ENCODE peak calls at places on chromosomes 4 and X, in seven cellular contexts. C, E, N, U, H, V and Q are unnamed samples.

GRCh38 chr4:62457356-62457755 is 1257.2 kb downstream of the ADGRL3 start:
- DNase-seq in H (no peak), E (no peak), C (no peak), N (no peak), U (no peak), V (no peak), Q (no peak)

GRCh38 chr4:121951570-121952110 is at the start of gene TRPC3:
- DNase-seq in U (peak; percentile 2), V (peak; percentile 37), E (peak; percentile 67), C (no peak), H (peak; percentile 32), N (no peak), Q (no peak)

GRCh38 chr4:189322426-189322825 is 618.2 kb upstream of the FRG1 start:
- DNase-seq in E (no peak), V (no peak), H (no peak), N (no peak), C (no peak), U (no peak), Q (no peak)

GRCh38 chrX:150569155-150569477 is 695 bp downstream of the MTM1 start:
- DNase-seq in U (no peak), E (no peak), C (no peak), N (no peak), H (no peak), V (peak; percentile 62), Q (no peak)

GRCh38 chr4:169311643-169312365 is 41.0 kb upstream of the SH3RF1 start:
- DNase-seq in V (no peak), U (no peak), N (peak; percentile 40), H (no peak), E (peak; percentile 71), C (no peak), Q (no peak)

GRCh38 chr4:165208741-165209388 is 1.5 kb downstream of the KLHL2 start:
- DNase-seq in U (no peak), N (no peak), V (peak; percentile 49), H (no peak), E (no peak), C (no peak), Q (no peak)

GRCh38 chr4:2357821-2358745 is 60.4 kb downstream of the ZFYVE28 start:
- DNase-seq in V (no peak), N (no peak), H (no peak), E (no peak), C (peak; percentile 83), U (no peak), Q (no peak)

GRCh38 chr4:16264798-16265197 is 38.5 kb upstream of the TAPT1 start:
- DNase-seq in H (no peak), U (no peak), N (no peak), C (no peak), E (peak; percentile 63), V (no peak), Q (no peak)

GRCh38 chr4:7196283-7196651 is 3.9 kb downstream of the SORCS2 start:
- DNase-seq in U (no peak), C (no peak), V (no peak), N (no peak), H (no peak), E (no peak), Q (no peak)

GRCh38 chrX:120749141-120749846 is 119.4 kb upstream of the C1GALT1C1 start:
- DNase-seq in N (no peak), E (peak; percentile 27), H (no peak), U (no peak), V (peak; percentile 22), C (no peak), Q (no peak)

GRCh38 chrX:49054073-49054762 is 4.6 kb upstream of the CCDC120 start:
- DNase-seq in E (no peak), N (no peak), U (no peak), C (no peak), H (no peak), V (no peak), Q (no peak)

GRCh38 chr4:10088135-10089010 is 28.2 kb downstream of the WDR1 start:
- DNase-seq in V (no peak), U (no peak), E (no peak), H (peak; percentile 0), N (no peak), C (no peak), Q (no peak)

GRCh38 chrX:69718102-69718501 is 102.2 kb downstream of the EDA start:
- DNase-seq in E (no peak), U (no peak), H (no peak), V (no peak), N (no peak), C (no peak), Q (no peak)

GRCh38 chr4:119542575-119542974 is 86.0 kb downstream of the PDE5A start:
- DNase-seq in H (no peak), C (no peak), U (no peak), V (no peak), N (no peak), E (no peak), Q (no peak)

GRCh38 chrX:48474127-48474526 is 1.9 kb upstream of the FTSJ1 start:
- DNase-seq in H (no peak), N (no peak), C (no peak), V (peak; percentile 49), U (no peak), E (no peak), Q (no peak)

GRCh38 chr4:183424109-183424751 is 20.2 kb upstream of the CDKN2AIP start:
- DNase-seq in E (no peak), N (no peak), H (no peak), V (no peak), C (peak; percentile 60), U (no peak), Q (no peak)

GRCh38 chr4:108804648-108805273 is 41.9 kb upstream of the ETNPPL start:
- DNase-seq in V (no peak), E (no peak), H (no peak), U (no peak), N (no peak), C (no peak), Q (no peak)

GRCh38 chrX:40644821-40645358 is 2.5 kb downstream of the CXorf38 start:
- DNase-seq in V (peak; percentile 66), N (peak; percentile 6), U (peak; percentile 25), C (no peak), H (peak; percentile 62), E (peak; percentile 57), Q (no peak)

GRCh38 chr4:73859614-73860088 is 6.6 kb downstream of the PF4V1 start:
- DNase-seq in H (no peak), V (no peak), U (no peak), C (no peak), E (peak; percentile 45), N (no peak), Q (no peak)

GRCh38 chr4:30370105-30370504 is 350.1 kb upstream of the PCDH7 start:
- DNase-seq in E (no peak), U (no peak), H (no peak), C (no peak), N (no peak), V (no peak), Q (no peak)

GRCh38 chr4:55037728-55038127 is 87.7 kb downstream of the KDR start:
- DNase-seq in C (no peak), V (no peak), E (no peak), U (no peak), H (no peak), N (no peak), Q (no peak)

GRCh38 chr4:151669990-151670389 is 90.8 kb downstream of the GATB start:
- DNase-seq in V (no peak), H (no peak), E (no peak), N (no peak), C (peak; percentile 45), U (no peak), Q (no peak)

GRCh38 chr4:114857831-114858230 is 255.6 kb downstream of the NDST4 start:
- DNase-seq in U (no peak), H (no peak), N (no peak), E (no peak), C (no peak), V (no peak), Q (no peak)

GRCh38 chr4:87005369-87005689 is 70.5 kb downstream of the AFF1 start:
- DNase-seq in E (no peak), C (no peak), N (no peak), H (no peak), U (no peak), V (no peak), Q (no peak)

GRCh38 chrX:154780968-154781367 is 18.3 kb downstream of the DKC1 start:
- DNase-seq in H (no peak), C (no peak), N (no peak), U (no peak), E (no peak), V (no peak), Q (no peak)

GRCh38 chrX:133402042-133402453 is 13.2 kb downstream of the GPC4 start:
- DNase-seq in E (peak; percentile 45), V (no peak), H (no peak), N (no peak), C (peak; percentile 5), U (no peak), Q (no peak)

GRCh38 chr4:119034276-119035008 is 101.2 kb upstream of the MYOZ2 start:
- DNase-seq in U (no peak), H (no peak), C (no peak), N (no peak), E (no peak), V (no peak), Q (no peak)

GRCh38 chr4:176123710-176124407 is 58.2 kb downstream of the WDR17 start:
- DNase-seq in U (no peak), V (no peak), N (peak; percentile 2), E (peak; percentile 27), H (peak; percentile 25), C (no peak), Q (no peak)

GRCh38 chrX:136146614-136147319 is 566 bp upstream of the FHL1 start:
- DNase-seq in U (peak; percentile 5), H (peak; percentile 40), V (peak; percentile 26), E (no peak), C (no peak), N (no peak), Q (no peak)

GRCh38 chr4:88999392-88999791 is 57.6 kb downstream of the FAM13A start:
- DNase-seq in E (no peak), C (no peak), H (no peak), U (no peak), V (no peak), N (no peak), Q (no peak)

GRCh38 chr4:112523764-112524505 is 8.0 kb upstream of the NEUROG2 start:
- DNase-seq in U (peak; percentile 57), V (peak; percentile 84), E (peak; percentile 67), H (peak; percentile 51), N (no peak), C (no peak), Q (no peak)

GRCh38 chrX:14027511-14028019 is 2.1 kb downstream of the GEMIN8 start:
- DNase-seq in C (no peak), V (no peak), H (no peak), E (no peak), U (no peak), N (no peak), Q (no peak)

GRCh38 chrX:52574416-52575275 is 57.8 kb upstream of the XAGE1B start:
- DNase-seq in E (peak; percentile 43), U (no peak), H (no peak), V (peak; percentile 38), N (no peak), C (no peak), Q (no peak)

GRCh38 chr4:89468632-89469031 is 161.0 kb upstream of the GPRIN3 start:
- DNase-seq in H (no peak), C (no peak), E (no peak), U (no peak), N (no peak), V (no peak), Q (no peak)

GRCh38 chr4:38150021-38150671 is 189.9 kb downstream of the PTTG2 start:
- DNase-seq in U (no peak), E (peak; percentile 36), N (no peak), C (no peak), V (no peak), H (no peak), Q (no peak)

GRCh38 chr4:71356924-71357663 is 18.3 kb downstream of the SLC4A4 start:
- DNase-seq in U (no peak), H (no peak), V (no peak), C (no peak), E (no peak), N (no peak), Q (no peak)

GRCh38 chr4:145954924-145955339 is 16.3 kb upstream of the ZNF827 start:
- DNase-seq in U (no peak), E (peak; percentile 22), V (no peak), N (peak; percentile 19), C (no peak), H (no peak), Q (no peak)